ENCODE peak calls at places on chromosomes 6 and 20, in eight cellular contexts. O, N, T, I, K, B, Z and X are unnamed samples.

GRCh38 chr6:84635081-84635745 is 129.2 kb downstream of the TBX18 start:
- DNase-seq in O (no peak), T (peak), K (no peak), Z (no peak), I (peak), N (peak), B (no peak), X (no peak)

GRCh38 chr6:125952764-125953501 is 3.6 kb upstream of the HINT3 start:
- DNase-seq in Z (peak), T (peak), B (no peak), K (peak), N (peak), I (no peak), O (no peak), X (peak)

GRCh38 chr20:663315-664090 is 10.5 kb upstream of the SRXN1 start:
- DNase-seq in I (no peak), T (peak), O (no peak), B (no peak), K (no peak), N (peak), Z (peak), X (no peak)

GRCh38 chr6:162489406-162489976 is 238.1 kb downstream of the PRKN start:
- DNase-seq in I (no peak), N (no peak), B (no peak), Z (no peak), T (no peak), K (no peak), O (no peak), X (no peak)

GRCh38 chr6:127484207-127484858 is 25.1 kb upstream of the KIAA0408 start:
- DNase-seq in K (peak), T (peak), O (peak), B (no peak), N (no peak), Z (no peak), I (no peak), X (peak)

GRCh38 chr6:85273870-85274269 is 176.0 kb upstream of the NT5E start:
- DNase-seq in O (no peak), I (no peak), T (peak), K (no peak), B (no peak), N (no peak), Z (no peak), X (no peak)

GRCh38 chr6:39108041-39108839 is 6.7 kb downstream of the SAYSD1 start:
- DNase-seq in O (no peak), K (no peak), N (no peak), I (no peak), Z (no peak), T (no peak), B (no peak), X (no peak)

GRCh38 chr6:14310955-14311354 is 193.4 kb downstream of the CD83 start:
- DNase-seq in I (no peak), B (no peak), O (no peak), T (peak), K (no peak), N (peak), Z (no peak), X (no peak)

GRCh38 chr6:7727951-7728854 is 2.3 kb downstream of the BMP6 start:
- DNase-seq in T (peak), B (no peak), Z (peak), O (no peak), I (peak), N (peak), K (peak), X (no peak)

GRCh38 chr6:116405147-116405546 is 34.4 kb downstream of the DSE start:
- DNase-seq in N (no peak), I (peak), Z (no peak), T (no peak), O (no peak), B (no peak), K (no peak), X (no peak)

GRCh38 chr20:21534453-21534852 is 20.6 kb upstream of the NKX2-2 start:
- DNase-seq in B (no peak), Z (no peak), I (no peak), N (no peak), O (no peak), K (no peak), T (no peak), X (no peak)

GRCh38 chr6:107656883-107657282 is 167.0 kb downstream of the SOBP start:
- DNase-seq in B (no peak), Z (no peak), I (peak), T (no peak), O (no peak), N (no peak), K (no peak), X (no peak)
- H3K4me3 ChIP-seq in B (no peak), Z (no peak), I (no peak), T (no peak), O (no peak), N (no peak), K (no peak), X (no peak)

DNA sequence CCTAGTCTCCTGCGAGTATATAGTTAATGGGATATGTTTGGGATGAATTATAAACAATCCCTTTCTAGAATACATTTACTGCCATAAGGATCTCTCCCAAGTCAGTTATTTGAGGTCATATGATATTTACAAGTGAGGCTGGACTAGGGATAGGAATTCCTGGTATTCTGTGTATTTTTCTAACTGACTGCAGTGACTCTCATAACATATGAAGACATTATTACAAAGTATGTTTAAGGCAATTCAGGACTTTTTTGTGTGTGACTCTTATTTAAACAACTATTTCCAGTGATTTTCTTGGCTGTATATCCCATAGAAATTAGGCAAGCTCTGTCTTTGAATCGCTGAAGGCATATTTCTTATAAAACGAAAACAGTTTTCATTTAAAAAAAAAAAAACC is 18.4 kb upstream of the TNFAIP3 start:
- DNase-seq in T (peak), Z (no peak), B (no peak), O (no peak), I (no peak), K (no peak), N (no peak), X (no peak)
- H3K4me3 ChIP-seq in T (no peak), Z (no peak), B (no peak), O (no peak), I (no peak), K (no peak), N (no peak), X (no peak)

GRCh38 chr6:157240059-157240959 is 83.0 kb downstream of the TMEM242 start:
- DNase-seq in I (no peak), K (peak), O (no peak), N (no peak), B (no peak), T (peak), Z (no peak), X (no peak)

GRCh38 chr6:157241411-157241979 is 81.8 kb downstream of the TMEM242 start:
- DNase-seq in B (no peak), T (no peak), O (no peak), N (no peak), K (no peak), I (no peak), Z (no peak), X (no peak)

GRCh38 chr6:157239671-157240058 is 83.7 kb downstream of the TMEM242 start:
- DNase-seq in K (no peak), N (no peak), O (no peak), T (no peak), B (no peak), Z (no peak), I (no peak), X (no peak)

GRCh38 chr6:157239148-157239547 is 84.2 kb downstream of the TMEM242 start:
- DNase-seq in N (no peak), Z (no peak), K (no peak), O (no peak), T (no peak), I (no peak), B (no peak), X (no peak)

DNA sequence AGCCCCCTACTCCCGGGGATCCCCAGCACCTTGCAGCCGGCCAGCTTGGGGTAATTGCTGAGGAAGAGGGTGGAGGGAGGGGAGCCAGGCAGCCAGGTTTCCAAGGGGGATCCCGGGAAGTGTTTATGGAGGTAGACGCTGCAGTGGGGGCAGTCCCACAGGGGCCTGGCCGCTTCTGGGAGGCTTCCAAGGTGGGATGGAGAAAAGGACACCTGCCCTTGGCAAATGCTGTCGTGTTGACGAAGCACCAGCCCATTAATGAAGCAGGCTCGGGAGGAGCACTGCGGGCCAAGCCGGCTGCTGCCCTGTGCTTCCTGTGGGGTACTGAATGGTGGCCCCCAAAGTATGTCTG is 82.4 kb downstream of the TMEM242 start:
- DNase-seq in O (no peak), K (no peak), B (no peak), T (no peak), N (no peak), Z (no peak), I (no peak), X (no peak)
- H3K4me3 ChIP-seq in O (no peak), K (no peak), B (no peak), T (no peak), N (no peak), Z (no peak), I (no peak), X (no peak)

GRCh38 chr6:33079575-33079974 is 3.8 kb downstream of the HLA-DPB1 start:
- DNase-seq in O (no peak), Z (no peak), T (no peak), I (no peak), K (no peak), B (no peak), N (no peak), X (no peak)
- H3K4me3 ChIP-seq in O (no peak), Z (no peak), T (no peak), I (no peak), K (no peak), B (no peak), N (no peak), X (no peak)

GRCh38 chr20:64076061-64076997 is 3.0 kb downstream of the RGS19 start:
- DNase-seq in O (no peak), Z (no peak), I (no peak), T (no peak), B (no peak), K (no peak), N (no peak), X (no peak)
- H3K4me3 ChIP-seq in O (peak), Z (no peak), I (no peak), T (no peak), B (no peak), K (no peak), N (no peak), X (no peak)

GRCh38 chr20:40547492-40548129 is 141.4 kb downstream of the MAFB start:
- DNase-seq in O (no peak), I (no peak), T (peak), K (peak), N (peak), Z (no peak), B (no peak), X (no peak)
- H3K4me3 ChIP-seq in O (no peak), I (no peak), T (no peak), K (no peak), N (no peak), Z (no peak), B (no peak), X (no peak)

DNA sequence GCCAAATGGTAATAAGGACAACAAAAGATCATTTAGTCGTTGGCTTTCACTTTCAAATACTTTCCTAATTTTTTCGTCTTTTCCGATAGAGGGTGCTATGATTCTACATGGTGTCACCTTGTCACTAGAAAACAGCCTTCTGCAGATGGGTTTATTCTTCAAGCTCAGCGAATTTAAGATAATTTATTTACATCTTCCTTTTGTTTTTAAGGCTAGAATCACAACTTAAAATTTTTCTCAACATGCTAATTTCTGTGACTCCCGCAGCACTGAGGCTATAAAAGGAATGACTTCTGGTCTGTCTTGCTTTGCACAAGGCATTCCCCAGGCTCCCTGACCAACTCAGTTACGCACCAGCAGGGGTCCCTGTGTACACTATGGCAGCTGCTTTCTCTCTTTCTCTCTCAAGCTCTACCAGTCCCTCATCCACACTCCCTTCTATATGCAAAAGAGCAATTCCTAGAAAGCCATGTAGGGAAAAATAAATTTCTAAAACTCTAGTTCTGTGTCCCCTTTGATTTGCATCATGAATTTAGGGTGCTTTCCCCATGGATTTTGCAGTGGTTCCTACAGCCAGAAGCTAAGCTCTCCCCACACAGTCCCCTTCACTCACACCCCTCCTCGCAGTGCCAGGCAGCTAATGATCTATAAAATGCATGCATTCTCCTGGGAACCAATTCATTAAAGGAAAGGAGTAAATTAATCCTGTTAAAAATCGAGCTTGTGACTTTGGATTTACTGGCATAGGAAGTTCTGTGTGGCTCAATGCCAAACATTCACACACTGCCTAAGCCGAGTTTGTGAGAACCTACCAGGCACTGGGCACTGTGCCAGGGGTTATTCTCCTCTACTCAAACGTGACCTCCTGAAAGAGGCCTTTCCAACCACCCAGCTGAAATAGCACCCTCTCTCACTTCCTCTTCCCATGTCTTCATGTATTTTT is 74.5 kb downstream of the DCDC2 start:
- DNase-seq in Z (peak), O (peak), K (peak), N (peak), I (peak), T (peak), B (peak), X (peak)
- H3K4me3 ChIP-seq in Z (peak), O (no peak), K (peak), N (no peak), I (no peak), T (peak), B (no peak), X (no peak)

DNA sequence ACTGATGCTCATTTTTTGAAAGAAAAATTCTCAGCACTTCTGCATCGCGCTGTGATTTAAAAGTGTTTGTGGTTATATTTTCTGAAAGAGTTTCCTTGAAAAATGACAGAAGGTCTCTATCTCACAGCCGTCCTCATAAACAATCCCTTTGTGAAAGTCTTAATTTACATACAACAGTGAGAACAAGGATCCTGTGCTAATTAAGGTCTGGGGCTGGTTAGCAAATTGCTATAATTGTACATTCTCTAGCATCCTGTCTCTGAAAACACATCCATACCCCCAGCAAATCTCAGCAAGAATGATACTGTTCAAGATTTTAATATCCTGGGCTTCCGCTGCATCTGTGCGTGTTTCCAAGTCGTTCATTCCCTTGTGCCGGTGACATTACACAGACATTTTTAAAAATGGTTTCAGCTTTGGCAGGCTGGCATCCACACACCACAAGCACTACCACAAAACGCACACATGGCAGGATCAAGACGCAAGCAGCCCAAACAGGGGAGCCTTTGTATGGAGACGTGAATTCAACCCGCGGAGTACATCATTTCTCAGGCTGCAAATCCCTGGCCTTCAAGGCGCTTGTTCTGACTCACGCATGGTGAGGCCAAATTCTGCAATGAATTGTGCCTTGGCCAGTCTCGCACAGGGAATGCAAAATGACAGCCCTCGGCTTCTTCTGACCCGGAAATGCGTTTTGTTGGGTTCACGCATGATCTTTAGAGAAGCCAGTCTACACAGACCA is 20.3 kb downstream of the ZMYND8 start:
- DNase-seq in K (no peak), T (peak), I (no peak), O (no peak), Z (no peak), B (no peak), N (no peak), X (no peak)
- H3K4me3 ChIP-seq in K (no peak), T (no peak), I (no peak), O (no peak), Z (no peak), B (no peak), N (no peak), X (no peak)

GRCh38 chr6:10411131-10411914 is 3.6 kb downstream of the TFAP2A start:
- DNase-seq in N (peak), K (peak), I (no peak), Z (peak), T (no peak), O (no peak), B (no peak), X (no peak)

GRCh38 chr6:10409766-10410209 is 5.1 kb downstream of the TFAP2A start:
- DNase-seq in N (peak), B (no peak), K (no peak), I (no peak), T (no peak), Z (peak), O (no peak), X (no peak)

GRCh38 chr6:10407674-10408054 is 7.2 kb downstream of the TFAP2A start:
- DNase-seq in N (no peak), K (no peak), B (no peak), I (no peak), T (no peak), Z (no peak), O (no peak), X (no peak)

GRCh38 chr6:10410214-10410873 is 4.5 kb downstream of the TFAP2A start:
- DNase-seq in T (no peak), O (no peak), N (no peak), B (no peak), I (no peak), Z (no peak), K (no peak), X (no peak)

GRCh38 chr6:10409160-10409765 is 5.6 kb downstream of the TFAP2A start:
- DNase-seq in T (no peak), K (no peak), Z (no peak), N (peak), I (no peak), O (no peak), B (no peak), X (no peak)
- H3K4me3 ChIP-seq in T (peak), K (peak), Z (no peak), N (no peak), I (no peak), O (no peak), B (no peak), X (no peak)